ENCODE peak calls at places on chromosomes 3 and 15, in six cellular contexts. Y, W, Q, F, D and T are unnamed samples.

GRCh38 chr15:63504979-63505841 is 817 bp downstream of the USP3 start:
- DNase-seq in D (peak), Q (peak), W (no peak), F (peak), Y (peak), T (no peak)

GRCh38 chr15:70713547-70714414 is 49.6 kb downstream of the UACA start:
- DNase-seq in W (peak), Y (no peak), F (no peak), D (no peak), Q (peak), T (no peak)

GRCh38 chr3:162142511-162142910 is 645.9 kb downstream of the OTOL1 start:
- DNase-seq in Y (no peak), D (no peak), W (no peak), Q (peak), F (peak), T (no peak)

GRCh38 chr3:127730171-127730570 is 57.4 kb downstream of the ABTB1 start:
- DNase-seq in D (no peak), Y (no peak), Q (no peak), W (no peak), F (no peak), T (no peak)

GRCh38 chr3:170330366-170330765 is 27.1 kb upstream of the SKIL start:
- DNase-seq in W (no peak), D (no peak), Y (peak), Q (peak), F (peak), T (no peak)

GRCh38 chr3:44893097-44893496 is 18.7 kb downstream of the TGM4 start:
- DNase-seq in F (no peak), D (no peak), W (no peak), Q (peak), Y (no peak), T (no peak)

GRCh38 chr3:197540961-197541377 is 14.8 kb downstream of the BDH1 start:
- DNase-seq in Q (no peak), Y (no peak), W (no peak), D (no peak), F (no peak), T (no peak)

GRCh38 chr3:196970547-196971093 is 2.0 kb upstream of the PIGZ start:
- DNase-seq in F (no peak), W (no peak), D (no peak), Y (no peak), Q (no peak), T (no peak)

GRCh38 chr3:135556184-135556583 is 409.3 kb upstream of the PPP2R3A start:
- DNase-seq in W (no peak), F (no peak), Q (no peak), Y (no peak), D (no peak), T (no peak)

GRCh38 chr3:14647976-14648955 is 3.3 kb upstream of the CCDC174 start:
- DNase-seq in Q (no peak), F (no peak), Y (no peak), D (no peak), W (no peak), T (no peak)

GRCh38 chr3:38738630-38739395 is 77.2 kb downstream of the SCN10A start:
- DNase-seq in W (no peak), D (peak), Q (peak), Y (peak), F (peak), T (peak)

GRCh38 chr15:40358492-40359353 is 704 bp downstream of the DISP2 start:
- DNase-seq in D (no peak), Y (no peak), Q (no peak), W (no peak), F (no peak), T (no peak)

GRCh38 chr15:86183765-86184491 is 104.3 kb downstream of the AGBL1 start:
- DNase-seq in W (no peak), Y (no peak), F (no peak), D (no peak), Q (peak), T (no peak)

GRCh38 chr3:108051005-108051404 is 39.8 kb downstream of the CD47 start:
- DNase-seq in D (no peak), F (peak), W (no peak), Y (no peak), Q (peak), T (no peak)